ENCODE peak calls at places on chromosomes 3 and 15, in eight cellular contexts. F, Q, D, S, M, L, V and E are unnamed samples.

GRCh38 chr3:154182975-154183374 is 61.8 kb downstream of the ARHGEF26 start:
- DNase-seq in F (no peak), Q (no peak), D (no peak), S (no peak), M (no peak), L (no peak), V (no peak), E (no peak)

GRCh38 chr3:53045107-53045783 is 628 bp downstream of the SFMBT1 start:
- DNase-seq in F (no peak), Q (peak), D (no peak), S (peak), M (peak), L (peak), V (no peak), E (no peak)

GRCh38 chr15:97761124-97761523 is 199.4 kb upstream of the ARRDC4 start:
- DNase-seq in F (no peak), Q (no peak), D (no peak), S (no peak), M (no peak), L (no peak), V (no peak), E (no peak)

GRCh38 chr3:6099458-6100137 is 761.3 kb upstream of the GRM7 start:
- DNase-seq in F (no peak), Q (no peak), D (no peak), S (no peak), M (no peak), L (no peak), V (no peak), E (no peak)

GRCh38 chr3:131881777-131882176 is 153.0 kb downstream of the CPNE4 start:
- DNase-seq in F (no peak), Q (no peak), D (no peak), S (no peak), M (no peak), L (no peak), V (no peak), E (no peak)

GRCh38 chr15:38894260-38894948 is 329.8 kb upstream of the RASGRP1 start:
- DNase-seq in F (peak), Q (no peak), D (peak), S (peak), M (no peak), L (no peak), V (no peak), E (peak)

GRCh38 chr3:170047133-170047404 is 9.3 kb downstream of the GPR160 start:
- DNase-seq in F (no peak), Q (no peak), D (no peak), S (no peak), M (no peak), L (no peak), V (no peak), E (no peak)

GRCh38 chr3:149813367-149814281 is 609 bp downstream of the RNF13 start:
- DNase-seq in F (no peak), Q (peak), D (no peak), S (peak), M (peak), L (no peak), V (no peak), E (no peak)

GRCh38 chr15:52870015-52870414 is 79.9 kb upstream of the ONECUT1 start:
- DNase-seq in F (no peak), Q (no peak), D (no peak), S (no peak), M (no peak), L (no peak), V (no peak), E (no peak)

GRCh38 chr3:113200946-113201345 is 10.4 kb upstream of the BOC start:
- DNase-seq in F (no peak), Q (no peak), D (no peak), S (no peak), M (no peak), L (no peak), V (no peak), E (no peak)

GRCh38 chr3:38054166-38054991 is 15.4 kb downstream of the DLEC1 start:
- DNase-seq in F (no peak), Q (no peak), D (no peak), S (peak), M (no peak), L (no peak), V (no peak), E (no peak)

GRCh38 chr3:61571516-61572336 is 10.4 kb downstream of the PTPRG start:
- DNase-seq in F (peak), Q (no peak), D (peak), S (peak), M (no peak), L (peak), V (no peak), E (peak)

GRCh38 chr3:146814601-146815315 is 209.6 kb upstream of the PLSCR5 start:
- DNase-seq in F (peak), Q (no peak), D (peak), S (peak), M (no peak), L (no peak), V (no peak), E (no peak)

GRCh38 chr15:60417112-60417511 is 19.3 kb upstream of the ANXA2 start:
- DNase-seq in F (no peak), Q (no peak), D (no peak), S (no peak), M (no peak), L (no peak), V (no peak), E (no peak)

GRCh38 chr3:28347374-28348285 is 891 bp upstream of the ZCWPW2 start:
- DNase-seq in F (peak), Q (no peak), D (no peak), S (peak), M (no peak), L (no peak), V (no peak), E (no peak)

GRCh38 chr3:17233398-17233800 is 348.6 kb downstream of the PLCL2 start:
- DNase-seq in F (no peak), Q (peak), D (peak), S (peak), M (no peak), L (no peak), V (peak), E (no peak)

GRCh38 chr3:45688194-45688881 is 858 bp upstream of the SACM1L start:
- DNase-seq in F (no peak), Q (peak), D (no peak), S (peak), M (peak), L (no peak), V (no peak), E (no peak)

GRCh38 chr3:187042062-187042745 is 97.1 kb downstream of the RPL39L start:
- DNase-seq in F (no peak), Q (no peak), D (no peak), S (no peak), M (no peak), L (no peak), V (no peak), E (no peak)

GRCh38 chr3:149085828-149086231 is 503 bp downstream of the HLTF start:
- DNase-seq in F (no peak), Q (no peak), D (no peak), S (peak), M (no peak), L (no peak), V (no peak), E (no peak)

GRCh38 chr15:101675796-101676582 is 23.8 kb upstream of the TM2D3 start:
- DNase-seq in F (no peak), Q (no peak), D (peak), S (peak), M (no peak), L (no peak), V (peak), E (peak)

GRCh38 chr3:187212705-187213104 is 15.4 kb downstream of the RTP1 start:
- DNase-seq in F (no peak), Q (no peak), D (no peak), S (no peak), M (no peak), L (no peak), V (no peak), E (no peak)

GRCh38 chr3:107124885-107125284 is 252.4 kb upstream of the CCDC54 start:
- DNase-seq in F (peak), Q (no peak), D (peak), S (peak), M (no peak), L (no peak), V (no peak), E (peak)

GRCh38 chr3:72152551-72153476 is 367.9 kb upstream of the PROK2 start:
- DNase-seq in F (no peak), Q (peak), D (peak), S (peak), M (peak), L (peak), V (no peak), E (no peak)

GRCh38 chr3:128243602-128244504 is 90.6 kb downstream of the EEFSEC start:
- DNase-seq in F (no peak), Q (no peak), D (no peak), S (no peak), M (no peak), L (no peak), V (no peak), E (no peak)

DNA sequence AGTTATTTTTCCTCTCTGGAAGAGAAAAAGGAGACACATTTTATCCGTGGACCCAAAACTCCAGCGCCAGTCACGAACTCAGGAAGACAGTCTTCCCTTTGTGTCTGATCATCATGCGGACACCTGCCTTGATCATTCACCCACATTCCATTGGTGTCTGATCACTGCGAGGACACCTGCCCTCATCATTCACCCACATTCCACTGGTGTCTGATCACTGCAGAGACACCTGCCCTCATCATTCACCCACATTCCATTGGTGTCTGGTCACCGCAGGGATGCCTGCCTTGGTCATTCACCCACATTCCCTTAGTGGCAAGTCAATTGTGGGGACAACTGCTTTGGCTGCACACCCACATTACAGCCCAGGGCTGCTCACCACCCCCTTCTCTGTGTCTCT is 148.9 kb downstream of the ROBO1 start:
- DNase-seq in F (no peak), Q (no peak), D (no peak), S (no peak), M (no peak), L (no peak), V (no peak), E (no peak)
- TF ChIP-seq CTCF in F (no peak), Q (no peak), D (no peak), S (no peak), M (no peak), L (no peak), V (no peak), E (no peak)

DNA sequence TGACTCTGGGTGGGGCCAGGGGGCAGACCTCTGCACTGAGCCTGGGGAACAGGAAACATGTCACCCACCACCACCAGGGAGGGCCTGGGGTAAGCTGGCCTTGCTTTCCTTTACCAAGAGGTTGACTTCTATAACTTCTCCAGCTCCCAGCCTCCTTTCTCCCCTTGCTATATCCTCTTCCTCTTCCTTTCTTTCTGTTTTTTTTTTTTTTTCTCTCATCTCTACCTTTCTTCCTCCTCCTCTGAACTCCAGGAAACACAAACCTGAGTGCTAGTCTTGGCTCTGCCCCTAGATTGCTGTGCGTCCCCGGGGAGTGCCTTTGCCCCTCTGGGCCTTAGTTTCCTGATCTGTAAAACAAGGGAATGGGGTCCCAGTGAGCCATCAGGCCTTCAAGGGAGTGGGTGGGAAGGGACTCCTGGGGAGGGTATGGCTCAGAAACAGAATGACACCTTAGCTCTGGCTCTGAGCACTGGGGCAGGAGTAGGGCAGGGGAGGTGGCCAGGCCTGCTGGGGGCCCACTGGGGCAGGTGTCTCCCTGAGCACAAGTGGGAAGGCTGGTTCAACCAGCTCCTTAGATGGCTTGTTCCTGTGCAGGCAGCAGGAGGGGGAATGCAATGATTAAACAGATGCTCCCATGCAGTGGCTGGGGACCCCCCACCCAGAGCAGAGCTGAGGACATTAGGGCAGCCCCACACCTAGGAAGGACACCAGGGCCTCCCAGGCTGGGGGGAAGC is 4.3 kb downstream of the SNX33 start:
- DNase-seq in F (no peak), Q (no peak), D (no peak), S (no peak), M (no peak), L (no peak), V (no peak), E (no peak)
- H3K4me3 ChIP-seq in F (peak), Q (no peak), D (peak), S (peak), M (peak), L (peak), V (no peak), E (peak)

DNA sequence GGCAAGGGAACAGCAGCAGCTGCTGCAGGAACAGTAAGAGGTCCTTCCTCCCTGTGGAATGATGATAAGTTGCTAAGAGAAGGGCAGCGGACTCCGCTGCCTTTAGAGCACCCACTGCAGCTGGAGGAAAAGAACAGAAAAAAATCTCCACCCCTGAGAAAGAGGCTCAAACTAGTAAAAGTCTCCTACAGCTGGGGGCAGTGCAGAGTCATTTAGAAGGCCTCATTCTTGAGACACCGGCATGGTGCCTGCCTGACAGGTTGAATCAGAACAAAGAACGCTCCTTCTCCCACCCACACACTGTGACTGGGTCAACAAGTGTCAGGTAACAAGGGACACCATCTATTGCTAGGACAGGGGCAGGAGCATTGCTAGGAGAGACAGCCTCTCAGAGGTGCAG is 188.4 kb downstream of the ABHD5 start:
- DNase-seq in F (no peak), Q (no peak), D (no peak), S (peak), M (no peak), L (no peak), V (no peak), E (no peak)
- TF ChIP-seq CTCF in F (peak), Q (peak), D (peak), S (peak), M (no peak), L (no peak), V (peak), E (no peak)

GRCh38 chr15:62624541-62625399 is 417.8 kb upstream of the TPM1 start:
- DNase-seq in F (peak), Q (no peak), D (no peak), S (peak), M (no peak), L (no peak), V (no peak), E (no peak)
- H3K4me3 ChIP-seq in F (peak), Q (no peak), D (no peak), S (peak), M (no peak), L (peak), V (no peak), E (peak)